ENCODE peak calls at places on chromosome 1, in six cellular contexts. One of them, this sample, is unnamed.

GRCh38 chr1:157523774-157524501 is 28.4 kb downstream of the FCRL5 start:
- DNase-seq in breast epithelium: no peak
- DNase-seq in anterior cingulate cortex: no peak
- DNase-seq in T-helper 1 cell: no peak
- DNase-seq in cardiac septum: no peak
- DNase-seq in NCI-H774: no peak
- DNase-seq in this sample: no peak

GRCh38 chr1:74427676-74428075 is 84.7 kb downstream of the LRRC53 start:
- DNase-seq in breast epithelium: no peak
- DNase-seq in anterior cingulate cortex: no peak
- DNase-seq in T-helper 1 cell: no peak
- DNase-seq in cardiac septum: no peak
- DNase-seq in NCI-H774: no peak
- DNase-seq in this sample: no peak

GRCh38 chr1:22711071-22711470 is 432 bp downstream of the EPHB2 start:
- DNase-seq in breast epithelium: no peak
- DNase-seq in anterior cingulate cortex: no peak
- DNase-seq in T-helper 1 cell: no peak
- DNase-seq in cardiac septum: no peak
- DNase-seq in NCI-H774: no peak
- DNase-seq in this sample: no peak

GRCh38 chr1:22876359-22877111 is 96.1 kb downstream of the LACTBL1 start:
- DNase-seq in breast epithelium: no peak
- DNase-seq in anterior cingulate cortex: no peak
- DNase-seq in T-helper 1 cell: no peak
- DNase-seq in cardiac septum: no peak
- DNase-seq in NCI-H774: no peak
- DNase-seq in this sample: peak; percentile 72

GRCh38 chr1:52554756-52555155 is 1.9 kb upstream of the TUT4 start:
- DNase-seq in breast epithelium: no peak
- DNase-seq in anterior cingulate cortex: no peak
- DNase-seq in T-helper 1 cell: no peak
- DNase-seq in cardiac septum: no peak
- DNase-seq in NCI-H774: peak; percentile 40
- DNase-seq in this sample: no peak

GRCh38 chr1:115782571-115783281 is 14.2 kb upstream of the CASQ2 start:
- DNase-seq in breast epithelium: no peak
- DNase-seq in anterior cingulate cortex: no peak
- DNase-seq in T-helper 1 cell: no peak
- DNase-seq in cardiac septum: no peak
- DNase-seq in NCI-H774: no peak
- DNase-seq in this sample: peak; percentile 97

GRCh38 chr1:151852733-151853132 is 779 bp downstream of the THEM5 start:
- DNase-seq in breast epithelium: no peak
- DNase-seq in anterior cingulate cortex: no peak
- DNase-seq in T-helper 1 cell: no peak
- DNase-seq in cardiac septum: no peak
- DNase-seq in NCI-H774: no peak
- DNase-seq in this sample: no peak

GRCh38 chr1:208988811-208989222 is 594.7 kb upstream of the CAMK1G start:
- DNase-seq in breast epithelium: no peak
- DNase-seq in anterior cingulate cortex: no peak
- DNase-seq in T-helper 1 cell: no peak
- DNase-seq in cardiac septum: no peak
- DNase-seq in NCI-H774: peak; percentile 29
- DNase-seq in this sample: peak; percentile 85

GRCh38 chr1:221013691-221014293 is 134.5 kb downstream of the HLX start:
- DNase-seq in breast epithelium: no peak
- DNase-seq in anterior cingulate cortex: no peak
- DNase-seq in T-helper 1 cell: no peak
- DNase-seq in cardiac septum: no peak
- DNase-seq in NCI-H774: no peak
- DNase-seq in this sample: no peak

GRCh38 chr1:180981596-180982387 is 40.9 kb downstream of the STX6 start:
- DNase-seq in breast epithelium: no peak
- DNase-seq in anterior cingulate cortex: no peak
- DNase-seq in T-helper 1 cell: no peak
- DNase-seq in cardiac septum: no peak
- DNase-seq in NCI-H774: no peak
- DNase-seq in this sample: no peak

GRCh38 chr1:215479567-215479966 is 87.5 kb upstream of the KCTD3 start:
- DNase-seq in breast epithelium: no peak
- DNase-seq in anterior cingulate cortex: no peak
- DNase-seq in T-helper 1 cell: no peak
- DNase-seq in cardiac septum: no peak
- DNase-seq in NCI-H774: no peak
- DNase-seq in this sample: no peak

GRCh38 chr1:236421022-236421421 is 26.9 kb downstream of the EDARADD start:
- DNase-seq in breast epithelium: no peak
- DNase-seq in anterior cingulate cortex: no peak
- DNase-seq in T-helper 1 cell: no peak
- DNase-seq in cardiac septum: no peak
- DNase-seq in NCI-H774: no peak
- DNase-seq in this sample: peak; percentile 16

GRCh38 chr1:167634435-167634834 is 4.4 kb downstream of the RCSD1 start:
- DNase-seq in breast epithelium: no peak
- DNase-seq in anterior cingulate cortex: no peak
- DNase-seq in T-helper 1 cell: no peak
- DNase-seq in cardiac septum: no peak
- DNase-seq in NCI-H774: no peak
- DNase-seq in this sample: no peak